ENCODE peak calls at places on chromosomes 13 and 19, in nine cellular contexts. P, U, J, H, Q, Y, D, W and S are unnamed samples.

GRCh38 chr13:20165417-20166257 is 4.8 kb upstream of the GJA3 start:
- DNase-seq in H (no peak), P (no peak), Q (no peak), J (no peak), D (no peak), Y (no peak), U (no peak), W (no peak), S (peak; percentile 39)

GRCh38 chr19:58356236-58356970 is 3.1 kb upstream of the A1BG start:
- DNase-seq in J (no peak), D (no peak), H (peak; percentile 45), U (no peak), W (no peak), P (no peak), Q (no peak), Y (peak; percentile 18), S (no peak)

GRCh38 chr13:40389081-40389641 is 277.3 kb downstream of the FOXO1 start:
- DNase-seq in U (no peak), J (no peak), H (no peak), D (no peak), P (no peak), Y (no peak), Q (no peak), W (peak; percentile 23), S (no peak)

GRCh38 chr13:52751196-52751595 is 11.6 kb upstream of the CNMD start:
- DNase-seq in Y (peak; percentile 55), U (no peak), D (no peak), Q (no peak), W (no peak), H (no peak), P (no peak), J (no peak), S (peak; percentile 27)

GRCh38 chr19:42540071-42540553 is 11.8 kb upstream of the CEACAM1 start:
- DNase-seq in Y (no peak), H (no peak), W (no peak), Q (no peak), P (no peak), D (peak; percentile 3), U (peak; percentile 58), J (no peak), S (no peak)

GRCh38 chr13:23621316-23621645 is 51.1 kb downstream of the TNFRSF19 start:
- DNase-seq in W (no peak), P (peak; percentile 38), U (no peak), H (no peak), Y (peak; percentile 97), D (peak; percentile 95), J (no peak), Q (no peak), S (peak; percentile 98)

GRCh38 chr13:59488436-59488835 is 675.3 kb downstream of the DIAPH3 start:
- DNase-seq in H (no peak), P (no peak), J (no peak), U (no peak), D (no peak), W (no peak), Y (no peak), Q (no peak), S (no peak)

GRCh38 chr13:24456396-24456795 is 56.2 kb downstream of the PARP4 start:
- DNase-seq in P (no peak), U (no peak), D (no peak), Y (peak; percentile 4), W (no peak), J (no peak), Q (no peak), H (no peak), S (no peak)

GRCh38 chr13:84651288-84651687 is 769.0 kb upstream of the SLITRK1 start:
- DNase-seq in D (peak; percentile 91), J (peak; percentile 28), W (no peak), Y (peak; percentile 81), H (no peak), Q (no peak), P (no peak), U (no peak), S (peak; percentile 91)

GRCh38 chr13:30030141-30030750 is 179.8 kb upstream of the UBL3 start:
- DNase-seq in D (no peak), W (no peak), U (no peak), Y (no peak), J (no peak), Q (no peak), H (no peak), P (no peak), S (no peak)

GRCh38 chr19:45498411-45499195 is at the start of gene PPM1N:
- DNase-seq in W (peak; percentile 52), Q (no peak), P (no peak), J (peak; percentile 59), U (peak; percentile 84), Y (no peak), H (no peak), D (no peak), S (no peak)

GRCh38 chr19:4093643-4094175 is 27.0 kb upstream of the ZBTB7A start:
- DNase-seq in Y (no peak), H (no peak), W (no peak), P (no peak), J (no peak), Q (no peak), D (no peak), U (no peak), S (no peak)

GRCh38 chr19:1223018-1223855 is 14.6 kb downstream of the CBARP start:
- DNase-seq in D (peak; percentile 37), J (no peak), Q (no peak), W (no peak), Y (no peak), H (no peak), U (peak; percentile 66), P (peak; percentile 63), S (peak; percentile 26)

GRCh38 chr19:48868196-48868886 is at the start of gene PLEKHA4:
- DNase-seq in H (peak; percentile 58), Q (peak; percentile 86), U (peak; percentile 33), Y (peak; percentile 54), P (peak; percentile 72), W (no peak), D (peak; percentile 61), J (peak; percentile 84), S (no peak)

GRCh38 chr19:32181356-32181920 is 164.0 kb upstream of the ZNF507 start:
- DNase-seq in U (peak; percentile 43), Y (no peak), D (no peak), W (no peak), J (no peak), Q (no peak), P (no peak), H (no peak), S (no peak)

GRCh38 chr13:33153421-33154381 is 131.9 kb downstream of the STARD13 start:
- DNase-seq in Y (no peak), H (no peak), D (peak; percentile 62), Q (peak; percentile 52), W (no peak), U (peak; percentile 9), P (peak; percentile 60), J (peak; percentile 60), S (peak; percentile 15)

GRCh38 chr13:100710176-100710575 is 35.6 kb upstream of the TMTC4 start:
- DNase-seq in H (no peak), Q (no peak), U (no peak), W (no peak), J (no peak), P (no peak), D (peak; percentile 23), Y (no peak), S (no peak)

GRCh38 chr13:47661076-47661475 is 340.0 kb downstream of the SUCLA2 start:
- DNase-seq in Q (no peak), Y (peak; percentile 44), H (no peak), W (no peak), P (no peak), U (no peak), J (no peak), D (peak; percentile 71), S (peak; percentile 30)

GRCh38 chr13:79228972-79229371 is 177.1 kb downstream of the RBM26 start:
- DNase-seq in Q (no peak), H (no peak), Y (peak; percentile 49), U (no peak), P (no peak), J (no peak), W (no peak), D (no peak), S (peak; percentile 85)

DNA sequence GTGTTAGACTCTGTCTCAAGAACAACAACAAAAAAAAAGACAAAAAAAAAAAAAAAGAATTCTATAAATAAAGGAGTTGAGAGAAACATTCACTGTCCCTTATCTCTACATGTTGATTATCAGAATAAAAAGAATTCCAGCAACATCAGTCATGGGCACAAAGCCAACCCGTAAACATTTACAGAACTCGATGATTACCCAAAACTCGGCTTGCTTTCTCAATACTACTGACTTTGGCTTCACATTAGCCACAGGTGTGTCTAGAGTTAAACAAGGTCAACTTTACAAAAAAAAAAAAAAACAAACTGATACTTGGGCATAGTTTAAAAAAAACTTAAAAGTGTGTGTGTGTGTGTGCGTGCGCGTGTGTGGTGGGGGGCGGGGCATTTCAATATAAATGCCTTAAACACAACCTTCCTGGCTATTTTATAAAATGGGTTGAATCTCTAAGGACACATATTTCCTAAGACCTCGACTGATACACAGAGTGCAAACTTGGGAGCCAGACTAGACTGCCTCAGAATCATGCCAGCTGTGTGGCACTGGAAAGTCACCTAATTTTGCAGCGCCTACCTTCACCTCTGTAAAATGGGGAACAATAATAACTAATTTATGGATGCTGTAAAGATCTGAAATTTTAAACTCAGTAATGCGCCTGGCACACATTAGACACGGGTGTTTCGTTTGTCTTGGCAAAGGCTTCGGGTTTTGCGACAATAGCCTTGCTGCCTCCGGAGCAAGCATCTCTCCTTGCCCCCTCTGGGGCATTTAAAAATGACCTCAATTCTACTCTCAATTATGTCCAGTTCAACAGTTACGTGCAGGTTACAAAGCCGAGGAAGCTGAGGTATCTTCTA is 925 bp downstream of the EBPL start:
- DNase-seq in H (no peak), P (peak; percentile 81), Y (peak; percentile 33), J (no peak), D (peak; percentile 68), U (no peak), W (no peak), Q (no peak), S (peak; percentile 69)
- H3K4me3 ChIP-seq in H (peak overlapping the region; percentile 89), P (peak overlapping the region; percentile 42), Y (peak overlapping the region; percentile 61), J (peak overlapping the region; percentile 63), D (peak overlapping the region; percentile 71), U (peak overlapping the region; percentile 59), W (peak overlapping the region; percentile 82), Q (peak overlapping the region; percentile 83), S (peak overlapping the region; percentile 76)

GRCh38 chr13:75751350-75751749 is 115.2 kb downstream of the LMO7 start:
- DNase-seq in D (no peak), J (no peak), Y (no peak), W (no peak), U (no peak), Q (no peak), H (no peak), P (no peak), S (no peak)
- H3K36me3 ChIP-seq in D (peaks cover 2% of the 10 kb centered on the region), J (no peaks in the 10 kb centered on the region), Y (no peaks in the 10 kb centered on the region), W (no peaks in the 10 kb centered on the region), U (no peaks in the 10 kb centered on the region), Q (no peaks in the 10 kb centered on the region), H (no peaks in the 10 kb centered on the region), P (no peaks in the 10 kb centered on the region), S (no peaks in the 10 kb centered on the region)

GRCh38 chr19:55406091-55406868 is 1.3 kb downstream of the UBE2S start:
- DNase-seq in P (no peak), D (no peak), Y (no peak), J (peak; percentile 15), W (no peak), U (no peak), H (no peak), Q (no peak), S (no peak)
- H3K4me3 ChIP-seq in P (no peak overlapping the region), D (peak overlapping the region; percentile 81), Y (peak overlapping the region; percentile 81), J (peak overlapping the region; percentile 74), W (peak overlapping the region; percentile 79), U (peak overlapping the region; percentile 88), H (peak overlapping the region; percentile 94), Q (peak overlapping the region; percentile 98), S (peak overlapping the region; percentile 76)

GRCh38 chr19:7124782-7125181 is 55.3 kb downstream of the ZNF557 start:
- DNase-seq in D (no peak), U (no peak), H (no peak), Q (no peak), W (no peak), P (no peak), J (no peak), Y (no peak), S (no peak)
- H3K36me3 ChIP-seq in D (no peaks in the 10 kb centered on the region), U (peaks cover 5% of the 10 kb centered on the region), H (peaks cover 84% of the 10 kb centered on the region), Q (peaks cover 96% of the 10 kb centered on the region), W (no peaks in the 10 kb centered on the region), P (no peaks in the 10 kb centered on the region), J (peaks cover 95% of the 10 kb centered on the region), Y (no peaks in the 10 kb centered on the region), S (no peaks in the 10 kb centered on the region)